ENCODE peak calls at places on chromosomes 11 and 22, in five cellular contexts. One of them, this sample, is unnamed.

GRCh38 chr11:67290801-67291200 is 1.7 kb downstream of the ANKRD13D start:
- DNase-seq in effector CD4-positive, alpha-beta T cell: no peak
- DNase-seq in right atrium auricular region: no peak
- DNase-seq in right lobe of liver: peak
- DNase-seq in pancreas: peak
- DNase-seq in this sample: no peak

GRCh38 chr11:126186708-126187481 is 24.6 kb downstream of the RPUSD4 start:
- DNase-seq in right atrium auricular region: no peak
- DNase-seq in pancreas: peak
- DNase-seq in right lobe of liver: no peak
- DNase-seq in effector CD4-positive, alpha-beta T cell: no peak
- DNase-seq in this sample: no peak

GRCh38 chr11:75968021-75968685 is 153.1 kb downstream of the UVRAG start:
- DNase-seq in right lobe of liver: no peak
- DNase-seq in right atrium auricular region: no peak
- DNase-seq in pancreas: no peak
- DNase-seq in effector CD4-positive, alpha-beta T cell: no peak
- DNase-seq in this sample: no peak

GRCh38 chr11:111596319-111596718 is 5.9 kb upstream of the SIK2 start:
- DNase-seq in right atrium auricular region: no peak
- DNase-seq in pancreas: no peak
- DNase-seq in effector CD4-positive, alpha-beta T cell: no peak
- DNase-seq in right lobe of liver: no peak
- DNase-seq in this sample: no peak

GRCh38 chr11:77309401-77310085 is 8.1 kb upstream of the GDPD4 start:
- DNase-seq in effector CD4-positive, alpha-beta T cell: no peak
- DNase-seq in right lobe of liver: no peak
- DNase-seq in pancreas: no peak
- DNase-seq in right atrium auricular region: no peak
- DNase-seq in this sample: no peak

GRCh38 chr11:118175600-118176399 is 639 bp downstream of the SCN2B start:
- DNase-seq in right atrium auricular region: no peak
- DNase-seq in right lobe of liver: peak
- DNase-seq in pancreas: no peak
- DNase-seq in effector CD4-positive, alpha-beta T cell: no peak
- DNase-seq in this sample: no peak

GRCh38 chr11:29452131-29452530 is 564.7 kb downstream of the KCNA4 start:
- DNase-seq in right lobe of liver: no peak
- DNase-seq in effector CD4-positive, alpha-beta T cell: no peak
- DNase-seq in pancreas: no peak
- DNase-seq in right atrium auricular region: no peak
- DNase-seq in this sample: no peak

GRCh38 chr11:79088967-79089366 is 351.9 kb downstream of the TENM4 start:
- DNase-seq in pancreas: no peak
- DNase-seq in effector CD4-positive, alpha-beta T cell: no peak
- DNase-seq in right lobe of liver: no peak
- DNase-seq in right atrium auricular region: no peak
- DNase-seq in this sample: no peak

GRCh38 chr11:134560066-134560465 is 148.0 kb upstream of the B3GAT1 start:
- DNase-seq in right atrium auricular region: peak
- DNase-seq in pancreas: no peak
- DNase-seq in right lobe of liver: no peak
- DNase-seq in effector CD4-positive, alpha-beta T cell: no peak
- DNase-seq in this sample: no peak

GRCh38 chr11:94588366-94588952 is 21.3 kb downstream of the PIWIL4 start:
- DNase-seq in right atrium auricular region: no peak
- DNase-seq in right lobe of liver: no peak
- DNase-seq in pancreas: no peak
- DNase-seq in effector CD4-positive, alpha-beta T cell: no peak
- DNase-seq in this sample: no peak

GRCh38 chr22:45478108-45478771 is 24.4 kb upstream of the FBLN1 start:
- DNase-seq in effector CD4-positive, alpha-beta T cell: no peak
- DNase-seq in right atrium auricular region: no peak
- DNase-seq in pancreas: no peak
- DNase-seq in right lobe of liver: no peak
- DNase-seq in this sample: no peak

GRCh38 chr11:62846177-62846576 is 6.8 kb upstream of the WDR74 start:
- DNase-seq in effector CD4-positive, alpha-beta T cell: no peak
- DNase-seq in pancreas: no peak
- DNase-seq in right lobe of liver: no peak
- DNase-seq in right atrium auricular region: no peak
- DNase-seq in this sample: no peak

GRCh38 chr22:21657361-21658118 is 8.3 kb upstream of the PPIL2 start:
- DNase-seq in right atrium auricular region: no peak
- DNase-seq in effector CD4-positive, alpha-beta T cell: peak
- DNase-seq in pancreas: peak
- DNase-seq in right lobe of liver: peak
- DNase-seq in this sample: peak

GRCh38 chr11:90134420-90135003 is at the start of gene NAALAD2:
- DNase-seq in right lobe of liver: peak
- DNase-seq in effector CD4-positive, alpha-beta T cell: no peak
- DNase-seq in right atrium auricular region: peak
- DNase-seq in pancreas: peak
- DNase-seq in this sample: no peak

GRCh38 chr11:134047586-134047999 is 21.3 kb upstream of the JAM3 start:
- DNase-seq in right lobe of liver: peak
- DNase-seq in effector CD4-positive, alpha-beta T cell: no peak
- DNase-seq in pancreas: peak
- DNase-seq in right atrium auricular region: peak
- DNase-seq in this sample: no peak

GRCh38 chr11:28822596-28822995 is 714.4 kb downstream of the METTL15 start:
- DNase-seq in effector CD4-positive, alpha-beta T cell: no peak
- DNase-seq in pancreas: no peak
- DNase-seq in right lobe of liver: no peak
- DNase-seq in right atrium auricular region: no peak
- DNase-seq in this sample: no peak

GRCh38 chr22:45678961-45679912 is 7.6 kb downstream of the ATXN10 start:
- DNase-seq in right atrium auricular region: no peak
- DNase-seq in pancreas: no peak
- DNase-seq in right lobe of liver: no peak
- DNase-seq in effector CD4-positive, alpha-beta T cell: no peak
- DNase-seq in this sample: no peak

GRCh38 chr11:86484795-86485166 is 110.1 kb downstream of the CCDC81 start:
- DNase-seq in pancreas: no peak
- DNase-seq in right lobe of liver: no peak
- DNase-seq in right atrium auricular region: no peak
- DNase-seq in effector CD4-positive, alpha-beta T cell: no peak
- DNase-seq in this sample: no peak

GRCh38 chr11:80595011-80595410 is 1154.2 kb upstream of the TENM4 start:
- DNase-seq in right lobe of liver: no peak
- DNase-seq in pancreas: no peak
- DNase-seq in right atrium auricular region: no peak
- DNase-seq in effector CD4-positive, alpha-beta T cell: no peak
- DNase-seq in this sample: no peak

GRCh38 chr22:37636186-37636948 is 3.1 kb upstream of the SH3BP1 start:
- DNase-seq in effector CD4-positive, alpha-beta T cell: no peak
- DNase-seq in pancreas: no peak
- DNase-seq in right lobe of liver: no peak
- DNase-seq in right atrium auricular region: no peak
- DNase-seq in this sample: peak

GRCh38 chr22:44277404-44278135 is 35.2 kb downstream of the SHISAL1 start:
- DNase-seq in right atrium auricular region: no peak
- DNase-seq in effector CD4-positive, alpha-beta T cell: no peak
- DNase-seq in pancreas: no peak
- DNase-seq in right lobe of liver: no peak
- DNase-seq in this sample: no peak

GRCh38 chr11:61888043-61888442 is 3.3 kb downstream of the FADS3 start:
- DNase-seq in right atrium auricular region: peak
- DNase-seq in pancreas: peak
- DNase-seq in effector CD4-positive, alpha-beta T cell: no peak
- DNase-seq in right lobe of liver: no peak
- DNase-seq in this sample: no peak

GRCh38 chr22:48004936-48005335 is 1242.5 kb downstream of the TBC1D22A start:
- DNase-seq in right lobe of liver: no peak
- DNase-seq in right atrium auricular region: no peak
- DNase-seq in effector CD4-positive, alpha-beta T cell: no peak
- DNase-seq in pancreas: no peak
- DNase-seq in this sample: no peak

GRCh38 chr11:84289381-84289906 is 1003.3 kb upstream of the CCDC90B start:
- DNase-seq in effector CD4-positive, alpha-beta T cell: no peak
- DNase-seq in pancreas: no peak
- DNase-seq in right lobe of liver: no peak
- DNase-seq in right atrium auricular region: no peak
- DNase-seq in this sample: no peak

GRCh38 chr22:29700949-29701927 is 18.6 kb upstream of the CABP7 start:
- DNase-seq in pancreas: peak
- DNase-seq in right atrium auricular region: no peak
- DNase-seq in effector CD4-positive, alpha-beta T cell: no peak
- DNase-seq in right lobe of liver: no peak
- DNase-seq in this sample: no peak

GRCh38 chr11:67544591-67545242 is 21.5 kb upstream of the CABP2 start:
- DNase-seq in pancreas: no peak
- DNase-seq in right atrium auricular region: no peak
- DNase-seq in right lobe of liver: no peak
- DNase-seq in effector CD4-positive, alpha-beta T cell: no peak
- DNase-seq in this sample: no peak

This sample was measured in immature natural killer cell.